ENCODE peak calls at places on chromosomes 3 and 15, in six cellular contexts. P is upper lobe of right lung, Z is lung microvascular endothelial cell, J is B cell, I is EH, Q is posterior cingulate gyrus. G is an unnamed sample.

GRCh38 chr15:72195101-72195511 is 2.5 kb downstream of the GRAMD2A start:
- DNase-seq in P (no peak), Z (no peak), J (no peak), I (no peak), Q (no peak), G (no peak)

GRCh38 chr3:13480340-13481318 is 523 bp downstream of the HDAC11 start:
- DNase-seq in P (peak), Z (peak), J (no peak), I (no peak), Q (peak), G (no peak)

GRCh38 chr15:58616171-58616570 is 133.3 kb downstream of the ADAM10 start:
- DNase-seq in P (no peak), Z (no peak), J (no peak), I (no peak), Q (no peak), G (no peak)

GRCh38 chr3:4410174-4410573 is 56.9 kb downstream of the SUMF1 start:
- DNase-seq in P (no peak), Z (no peak), J (no peak), I (no peak), Q (no peak), G (no peak)

GRCh38 chr3:122005033-122005565 is 16.9 kb downstream of the ILDR1 start:
- DNase-seq in P (no peak), Z (no peak), J (peak), I (no peak), Q (no peak), G (no peak)

GRCh38 chr3:51943451-51944391 is 1.6 kb downstream of the PARP3 start:
- DNase-seq in P (peak), Z (no peak), J (peak), I (no peak), Q (no peak), G (no peak)

GRCh38 chr3:152688313-152688712 is 146.6 kb upstream of the P2RY1 start:
- DNase-seq in P (no peak), Z (no peak), J (no peak), I (peak), Q (no peak), G (no peak)

GRCh38 chr15:90519688-90520087 is 10.0 kb upstream of the CRTC3 start:
- DNase-seq in P (no peak), Z (no peak), J (no peak), I (peak), Q (no peak), G (no peak)

GRCh38 chr3:46878796-46879436 is 1.4 kb downstream of the PTH1R start:
- DNase-seq in P (no peak), Z (no peak), J (no peak), I (peak), Q (no peak), G (no peak)

GRCh38 chr3:114092151-114093000 is 35.8 kb downstream of the QTRT2 start:
- DNase-seq in P (no peak), Z (no peak), J (no peak), I (peak), Q (no peak), G (no peak)

GRCh38 chr3:160395297-160395696 is 3.7 kb downstream of the IFT80 start:
- DNase-seq in P (no peak), Z (peak), J (no peak), I (peak), Q (no peak), G (no peak)

GRCh38 chr3:134527037-134527436 is 41.2 kb downstream of the CEP63 start:
- DNase-seq in P (no peak), Z (peak), J (no peak), I (peak), Q (no peak), G (no peak)

GRCh38 chr3:73100734-73101550 is 39.5 kb downstream of the EBLN2 start:
- DNase-seq in P (peak), Z (peak), J (peak), I (peak), Q (peak), G (peak)

GRCh38 chr3:3196148-3196861 is 16.8 kb upstream of the CRBN start:
- DNase-seq in P (no peak), Z (no peak), J (no peak), I (no peak), Q (no peak), G (no peak)

GRCh38 chr3:129439381-129439816 is 349 bp downstream of the MBD4 start:
- DNase-seq in P (peak), Z (no peak), J (peak), I (peak), Q (no peak), G (no peak)

GRCh38 chr3:188439080-188439479 is 285.1 kb downstream of the LPP start:
- DNase-seq in P (no peak), Z (peak), J (peak), I (peak), Q (no peak), G (no peak)

GRCh38 chr3:40086890-40087884 is 222.3 kb upstream of the EIF1B start:
- DNase-seq in P (no peak), Z (no peak), J (no peak), I (peak), Q (no peak), G (peak)

GRCh38 chr15:35173444-35174118 is 88.5 kb upstream of the NANOGP8 start:
- DNase-seq in P (no peak), Z (no peak), J (no peak), I (peak), Q (no peak), G (no peak)

GRCh38 chr15:77030042-77030927 is 35.4 kb downstream of the PSTPIP1 start:
- DNase-seq in P (peak), Z (no peak), J (peak), I (no peak), Q (no peak), G (no peak)

GRCh38 chr3:85631070-85631469 is 672.3 kb downstream of the CADM2 start:
- DNase-seq in P (no peak), Z (no peak), J (no peak), I (no peak), Q (no peak), G (no peak)

GRCh38 chr15:55535436-55535835 is 27.4 kb upstream of the DNAAF4 start:
- DNase-seq in P (no peak), Z (no peak), J (no peak), I (no peak), Q (no peak), G (no peak)

GRCh38 chr3:50250514-50250913 is 14.5 kb downstream of the GNAI2 start:
- DNase-seq in P (no peak), Z (no peak), J (no peak), I (no peak), Q (no peak), G (no peak)

GRCh38 chr3:51813539-51813938 is 34.5 kb upstream of the IQCF6 start:
- DNase-seq in P (no peak), Z (no peak), J (no peak), I (peak), Q (peak), G (no peak)

GRCh38 chr15:83816124-83816883 is 162.4 kb downstream of the ADAMTSL3 start:
- DNase-seq in P (no peak), Z (no peak), J (no peak), I (no peak), Q (no peak), G (no peak)

GRCh38 chr3:141302364-141303141 is 65.8 kb upstream of the ZBTB38 start:
- DNase-seq in P (no peak), Z (no peak), J (no peak), I (peak), Q (no peak), G (no peak)

GRCh38 chr15:39896101-39896500 is 24.0 kb downstream of the GPR176 start:
- DNase-seq in P (no peak), Z (peak), J (no peak), I (no peak), Q (no peak), G (no peak)

GRCh38 chr15:56608140-56608778 is 125.0 kb downstream of the ZNF280D start:
- DNase-seq in P (no peak), Z (no peak), J (peak), I (peak), Q (no peak), G (no peak)

GRCh38 chr15:38707802-38708671 is 143.4 kb upstream of the RASGRP1 start:
- DNase-seq in P (no peak), Z (peak), J (no peak), I (peak), Q (peak), G (peak)

GRCh38 chr3:171591059-171591458 is 130.9 kb upstream of the TNIK start:
- DNase-seq in P (no peak), Z (peak), J (no peak), I (no peak), Q (no peak), G (no peak)

GRCh38 chr3:108345492-108346205 is 49.3 kb downstream of the HHLA2 start:
- DNase-seq in P (no peak), Z (peak), J (no peak), I (no peak), Q (no peak), G (no peak)

GRCh38 chr15:40298216-40298935 is 9.4 kb downstream of the PLCB2 start:
- DNase-seq in P (no peak), Z (no peak), J (no peak), I (no peak), Q (no peak), G (no peak)

GRCh38 chr15:62732078-62732477 is 310.5 kb upstream of the TPM1 start:
- DNase-seq in P (no peak), Z (no peak), J (no peak), I (peak), Q (no peak), G (no peak)

GRCh38 chr15:67521770-67522568 is 1.0 kb downstream of the C15orf61 start:
- DNase-seq in P (no peak), Z (peak), J (no peak), I (peak), Q (no peak), G (peak)

GRCh38 chr15:74430510-74430951 is 3.2 kb downstream of the SEMA7A start:
- DNase-seq in P (no peak), Z (no peak), J (peak), I (no peak), Q (no peak), G (no peak)

GRCh38 chr3:32421991-32422859 is 30.6 kb downstream of the CMTM7 start:
- DNase-seq in P (peak), Z (peak), J (no peak), I (peak), Q (no peak), G (peak)